ENCODE peak calls at places on chromosomes 1 and 21, in six cellular contexts. P is stimulated activated CD4-positive, alpha-beta T cell treated with anti-CD3 and anti-CD28 coated beads, Interleukin-1b, Interleukin-23, amount 100 ng/mL, for 24 hours; F is tibial artery; S is AG08395; B is kidney glomerular epithelial cell; Z is CD8-positive, alpha-beta memory T cell. N is an unnamed sample.

GRCh38 chr1:228402638-228403025 is 4.0 kb downstream of the TRIM11 start:
- DNase-seq in P (no peak), F (peak), S (no peak), B (no peak), Z (no peak), N (no peak)

GRCh38 chr1:204065174-204065985 is 7.5 kb upstream of the SOX13 start:
- DNase-seq in P (no peak), F (no peak), S (no peak), B (no peak), Z (no peak), N (no peak)

GRCh38 chr1:205630241-205630640 is 1.6 kb downstream of the ELK4 start:
- DNase-seq in P (no peak), F (no peak), S (peak), B (peak), Z (peak), N (peak)

GRCh38 chr21:35002879-35003722 is 46.0 kb downstream of the RUNX1 start:
- DNase-seq in P (no peak), F (no peak), S (no peak), B (peak), Z (no peak), N (peak)

GRCh38 chr21:36478941-36479340 is 981 bp downstream of the CLDN14 start:
- DNase-seq in P (no peak), F (no peak), S (no peak), B (no peak), Z (no peak), N (no peak)

GRCh38 chr1:247487057-247487456 is 29.2 kb upstream of the OR2B11 start:
- DNase-seq in P (peak), F (no peak), S (peak), B (peak), Z (peak), N (peak)

GRCh38 chr1:165847486-165847885 is 20.1 kb downstream of the UCK2 start:
- DNase-seq in P (no peak), F (no peak), S (no peak), B (no peak), Z (no peak), N (no peak)

GRCh38 chr1:44640178-44640865 is 34.0 kb downstream of the TMEM53 start:
- DNase-seq in P (no peak), F (no peak), S (no peak), B (no peak), Z (no peak), N (no peak)

GRCh38 chr1:178064191-178064821 is 29.6 kb upstream of the RASAL2 start:
- DNase-seq in P (no peak), F (no peak), S (no peak), B (no peak), Z (no peak), N (no peak)

GRCh38 chr1:43913051-43913501 is 20.5 kb upstream of the ARTN start:
- DNase-seq in P (no peak), F (peak), S (no peak), B (no peak), Z (no peak), N (no peak)

GRCh38 chr1:64378826-64379225 is 91.1 kb upstream of the CACHD1 start:
- DNase-seq in P (no peak), F (no peak), S (no peak), B (no peak), Z (no peak), N (no peak)

GRCh38 chr21:34351786-34352241 is 12.0 kb upstream of the KCNE2 start:
- DNase-seq in P (no peak), F (no peak), S (peak), B (peak), Z (peak), N (peak)

GRCh38 chr1:210743038-210743437 is 390.9 kb downstream of the KCNH1 start:
- DNase-seq in P (no peak), F (no peak), S (no peak), B (no peak), Z (no peak), N (no peak)

GRCh38 chr1:35768350-35769187 is 1.2 kb downstream of the CLSPN start:
- DNase-seq in P (no peak), F (no peak), S (no peak), B (no peak), Z (no peak), N (no peak)

GRCh38 chr1:40951943-40952743 is 27.4 kb upstream of the CTPS1 start:
- DNase-seq in P (peak), F (peak), S (peak), B (peak), Z (peak), N (peak)

GRCh38 chr1:17371896-17372295 is at the start of gene PADI6:
- DNase-seq in P (no peak), F (no peak), S (no peak), B (no peak), Z (no peak), N (no peak)

GRCh38 chr21:21921410-21922232 is 923.4 kb downstream of the NCAM2 start:
- DNase-seq in P (no peak), F (no peak), S (peak), B (no peak), Z (no peak), N (no peak)

GRCh38 chr1:35047188-35047858 is 15.6 kb upstream of the ZMYM6 start:
- DNase-seq in P (no peak), F (no peak), S (peak), B (peak), Z (no peak), N (peak)

GRCh38 chr1:40243371-40243770 is 4.4 kb upstream of the TMCO2 start:
- DNase-seq in P (no peak), F (no peak), S (no peak), B (no peak), Z (no peak), N (no peak)

GRCh38 chr1:152533327-152533938 is 19.2 kb downstream of the CRCT1 start:
- DNase-seq in P (peak), F (no peak), S (peak), B (peak), Z (no peak), N (peak)

GRCh38 chr21:25506887-25507286 is 100.4 kb downstream of the MRPL39 start:
- DNase-seq in P (no peak), F (no peak), S (peak), B (peak), Z (no peak), N (peak)

GRCh38 chr1:85502625-85503083 is 37.7 kb upstream of the DDAH1 start:
- DNase-seq in P (no peak), F (no peak), S (peak), B (peak), Z (no peak), N (no peak)

GRCh38 chr1:185610954-185611353 is 123.2 kb upstream of the HMCN1 start:
- DNase-seq in P (no peak), F (no peak), S (no peak), B (no peak), Z (no peak), N (no peak)

GRCh38 chr21:41926068-41926806 is 27.6 kb downstream of the C2CD2 start:
- DNase-seq in P (peak), F (no peak), S (peak), B (peak), Z (peak), N (peak)

GRCh38 chr1:235835226-235835625 is 31.5 kb downstream of the LYST start:
- DNase-seq in P (no peak), F (peak), S (peak), B (peak), Z (no peak), N (no peak)

GRCh38 chr1:21838359-21839157 is 26.5 kb downstream of the LDLRAD2 start:
- DNase-seq in P (no peak), F (no peak), S (no peak), B (no peak), Z (no peak), N (no peak)

GRCh38 chr1:2528016-2528415 is 1.6 kb upstream of the PANK4 start:
- DNase-seq in P (no peak), F (peak), S (no peak), B (no peak), Z (no peak), N (no peak)

GRCh38 chr1:57908471-57908870 is 484.6 kb upstream of the DAB1 start:
- DNase-seq in P (no peak), F (no peak), S (no peak), B (no peak), Z (no peak), N (no peak)

GRCh38 chr1:156102634-156103511 is 11.6 kb upstream of the LMNA start:
- DNase-seq in P (no peak), F (no peak), S (no peak), B (no peak), Z (no peak), N (no peak)

GRCh38 chr1:63909511-63909910 is 135.7 kb downstream of the ROR1 start:
- DNase-seq in P (no peak), F (no peak), S (no peak), B (no peak), Z (no peak), N (no peak)

GRCh38 chr21:38817371-38818335 is 11.9 kb downstream of the ETS2 start:
- DNase-seq in P (no peak), F (peak), S (peak), B (peak), Z (no peak), N (peak)

GRCh38 chr1:201476670-201477344 is 7.8 kb upstream of the PHLDA3 start:
- DNase-seq in P (no peak), F (no peak), S (no peak), B (peak), Z (no peak), N (peak)

GRCh38 chr1:185581961-185582725 is 152.0 kb upstream of the HMCN1 start:
- DNase-seq in P (no peak), F (no peak), S (no peak), B (no peak), Z (no peak), N (no peak)

N was measured in RCC 7860.